ENCODE peak calls at places on chromosomes 13 and 19, in nine cellular contexts. I is heart right ventricle, E is upper lobe of right lung, V is IMR-90, J is left ventricle myocardium inferior, P is esophagus squamous epithelium, X is GM23338, H is A549, D is pancreas. B is an unnamed sample.
A peak's percentile ranks its signal among the peaks of the same experiment; 100 is the strongest.

GRCh38 chr13:112592647-112593046 is 4.7 kb upstream of the TUBGCP3 start:
- DNase-seq in I (no peak), E (no peak), V (no peak), J (no peak), P (no peak), X (no peak), H (no peak), D (no peak), B (no peak)

GRCh38 chr13:113322043-113322461 is 25.0 kb downstream of the LAMP1 start:
- DNase-seq in I (no peak), E (no peak), V (no peak), J (no peak), P (no peak), X (no peak), H (no peak), D (no peak), B (no peak)

GRCh38 chr13:93151277-93151676 is 75.3 kb upstream of the GPC6 start:
- DNase-seq in I (no peak), E (no peak), V (peak; percentile 91), J (no peak), P (no peak), X (no peak), H (no peak), D (no peak), B (no peak)

GRCh38 chr19:3524075-3524842 is 14.7 kb upstream of the TEKTIP1 start:
- DNase-seq in I (no peak), E (no peak), V (no peak), J (no peak), P (no peak), X (no peak), H (no peak), D (no peak), B (no peak)

GRCh38 chr13:103184413-103184812 is 118.2 kb upstream of the SLC10A2 start:
- DNase-seq in I (no peak), E (no peak), V (no peak), J (no peak), P (no peak), X (no peak), H (no peak), D (no peak), B (no peak)

GRCh38 chr13:30331331-30331771 is 24.0 kb upstream of the KATNAL1 start:
- DNase-seq in I (no peak), E (no peak), V (no peak), J (peak; percentile 22), P (no peak), X (no peak), H (no peak), D (no peak), B (no peak)

GRCh38 chr13:45051315-45051714 is 62.0 kb downstream of the GPALPP1 start:
- DNase-seq in I (no peak), E (no peak), V (no peak), J (no peak), P (no peak), X (no peak), H (no peak), D (no peak), B (no peak)

GRCh38 chr19:35872180-35872579 is 3.8 kb downstream of the APLP1 start:
- DNase-seq in I (no peak), E (no peak), V (no peak), J (no peak), P (no peak), X (peak; percentile 63), H (no peak), D (no peak), B (no peak)

GRCh38 chr19:16283103-16283469 is 41.5 kb upstream of the KLF2 start:
- DNase-seq in I (no peak), E (no peak), V (no peak), J (no peak), P (no peak), X (no peak), H (no peak), D (no peak), B (no peak)

GRCh38 chr19:41226053-41226873 is 7.2 kb downstream of the AXL start:
- DNase-seq in I (peak; percentile 76), E (peak; percentile 85), V (peak; percentile 82), J (peak; percentile 65), P (no peak), X (peak; percentile 81), H (peak; percentile 97), D (peak; percentile 68), B (no peak)

GRCh38 chr13:24050292-24050711 is 110.2 kb upstream of the SPATA13 start:
- DNase-seq in I (peak; percentile 42), E (peak; percentile 75), V (peak; percentile 86), J (peak; percentile 36), P (no peak), X (no peak), H (no peak), D (peak; percentile 45), B (no peak)

GRCh38 chr19:58400638-58400915 is 5.1 kb downstream of the RNF225 start:
- DNase-seq in I (no peak), E (peak; percentile 75), V (no peak), J (no peak), P (no peak), X (no peak), H (no peak), D (no peak), B (no peak)

GRCh38 chr13:111187879-111188643 is 73.0 kb downstream of the ARHGEF7 start:
- DNase-seq in I (no peak), E (no peak), V (peak; percentile 67), J (no peak), P (no peak), X (no peak), H (no peak), D (no peak), B (no peak)

GRCh38 chr19:41156207-41156606 is 36.8 kb upstream of the CYP2S1 start:
- DNase-seq in I (no peak), E (no peak), V (no peak), J (no peak), P (no peak), X (no peak), H (no peak), D (no peak), B (no peak)

GRCh38 chr13:103287659-103288058 is 221.4 kb upstream of the SLC10A2 start:
- DNase-seq in I (no peak), E (no peak), V (no peak), J (no peak), P (no peak), X (no peak), H (no peak), D (no peak), B (no peak)

GRCh38 chr13:33070713-33071112 is 54.5 kb downstream of the KL start:
- DNase-seq in I (no peak), E (no peak), V (peak; percentile 19), J (no peak), P (no peak), X (no peak), H (no peak), D (no peak), B (no peak)

DNA sequence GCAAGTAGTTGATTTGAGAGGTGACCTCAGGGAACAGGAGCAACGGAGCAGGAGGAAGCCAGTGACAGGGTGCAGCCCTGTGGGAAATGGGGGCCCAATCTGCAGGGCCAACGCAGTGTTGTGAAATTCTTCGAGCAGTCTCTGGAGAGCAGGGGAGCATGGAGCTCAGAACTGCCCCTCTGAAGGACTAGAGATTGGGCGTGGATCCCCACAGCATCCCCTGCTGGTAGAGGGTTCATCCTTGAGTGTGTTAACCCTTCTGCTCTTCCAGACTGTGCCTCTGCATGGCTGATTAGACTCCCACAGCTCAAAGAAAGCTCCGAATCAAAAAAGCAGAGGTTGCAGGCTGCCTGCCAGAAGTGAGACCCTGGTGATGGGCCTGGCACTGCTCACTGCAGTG is 77.9 kb upstream of the UQCRFS1 start:
- DNase-seq in I (no peak), E (peak; percentile 26), V (no peak), J (no peak), P (no peak), X (peak; percentile 30), H (no peak), D (no peak), B (no peak)
- TF ChIP-seq CTCF in I (no peak), E (no peak), V (no peak), J (no peak), P (no peak), X (peak; percentile 47), H (no peak), D (no peak), B (no peak)

GRCh38 chr19:53156888-53157287 is 2.0 kb downstream of the ZNF347 start:
- DNase-seq in I (no peak), E (no peak), V (no peak), J (no peak), P (no peak), X (no peak), H (no peak), D (no peak), B (no peak)
- H3K27ac ChIP-seq in I (peak overlapping the region; percentile 52), E (peak overlapping the region; percentile 71), V (no peak overlapping the region), J (peak overlapping the region; percentile 86), P (no peak overlapping the region), X (no peak overlapping the region), H (no peak overlapping the region), D (no peak overlapping the region), B (peak overlapping the region; percentile 9)

DNA sequence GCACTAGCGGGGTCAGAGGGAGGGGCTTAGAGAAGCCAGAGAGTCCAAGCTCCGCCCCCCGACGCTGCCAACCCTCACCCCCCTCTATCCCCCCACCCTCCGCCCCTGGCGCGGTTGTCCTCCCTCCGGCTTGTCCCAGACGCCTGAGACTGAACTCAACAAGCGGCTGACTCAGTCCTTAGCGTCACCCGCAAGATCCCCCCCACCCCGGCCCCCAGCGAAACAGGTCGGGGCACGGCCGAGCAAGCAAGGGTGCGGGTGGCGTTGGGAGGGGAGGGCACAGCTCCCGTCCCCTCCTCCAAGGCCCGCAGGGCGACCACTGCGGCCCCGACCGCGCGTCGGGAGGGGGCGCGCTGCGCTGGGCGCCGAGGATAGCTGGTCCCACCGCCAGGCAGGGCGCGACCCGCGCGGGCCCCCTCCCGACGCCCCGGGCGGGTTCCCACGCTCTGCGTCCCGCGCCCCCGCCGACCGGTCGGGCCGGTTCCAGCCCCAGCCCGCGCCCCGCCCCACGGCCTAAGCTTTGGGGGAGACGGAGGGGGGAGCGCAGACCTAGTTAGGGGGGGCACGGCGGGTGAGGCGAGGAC is 5.3 kb downstream of the NOTCH3 start:
- DNase-seq in I (peak; percentile 67), E (peak; percentile 86), V (peak; percentile 61), J (peak; percentile 39), P (no peak), X (peak; percentile 93), H (peak; percentile 33), D (peak; percentile 64), B (no peak)
- TF ChIP-seq CTCF in I (peak; percentile 29), E (no peak), V (peak; percentile 42), J (peak; percentile 23), P (peak; percentile 44), X (peak; percentile 54), H (no peak), D (no peak), B (peak; percentile 9)

DNA sequence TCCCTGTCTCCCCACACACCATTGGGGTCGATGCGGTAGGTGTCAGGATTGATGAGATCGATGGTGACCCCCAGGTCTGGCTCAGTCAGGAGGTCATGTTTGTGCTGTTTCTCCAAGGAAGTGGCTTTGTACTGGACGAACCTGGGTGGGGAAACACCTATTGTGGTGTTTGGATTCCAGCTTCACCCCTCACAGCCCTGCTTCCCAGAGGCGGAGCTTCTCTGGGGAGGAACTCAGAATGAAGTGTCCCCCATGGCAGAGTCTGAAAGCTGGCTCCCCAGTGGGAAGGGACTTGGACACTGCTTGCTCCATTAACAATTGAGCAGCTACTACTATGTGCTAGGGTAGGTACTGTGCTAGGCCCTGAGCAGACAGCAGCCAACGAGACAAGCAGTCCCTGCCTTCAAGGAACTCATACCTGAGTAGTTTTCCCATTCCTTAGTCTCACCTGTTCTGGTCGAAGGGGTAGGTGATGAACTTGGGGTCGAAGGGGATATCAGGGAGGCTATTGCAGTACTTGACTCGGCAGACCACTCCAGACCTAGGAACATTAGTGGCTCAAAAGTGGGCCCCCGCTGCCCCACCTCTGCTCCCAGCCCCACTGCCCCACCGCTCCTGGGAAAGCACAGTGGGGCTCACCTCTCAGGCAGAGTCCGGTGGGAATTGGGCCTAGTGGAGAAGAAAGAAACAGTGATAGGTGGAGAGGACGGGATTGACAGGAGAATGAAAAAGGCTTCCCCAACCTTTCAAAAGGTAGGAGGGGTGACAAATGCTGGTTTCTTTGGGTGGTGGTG is 1.1 kb downstream of the PAF1 start:
- DNase-seq in I (no peak), E (no peak), V (no peak), J (no peak), P (no peak), X (peak; percentile 34), H (no peak), D (no peak), B (no peak)
- H3K27ac ChIP-seq in I (peak overlapping the region; percentile 97), E (peak overlapping the region; percentile 96), V (no peak overlapping the region), J (peak overlapping the region; percentile 98), P (peak overlapping the region; percentile 100), X (peak overlapping the region; percentile 97), H (peak overlapping the region; percentile 89), D (no peak overlapping the region), B (peak overlapping the region; percentile 100)

B was measured in esophagus muscularis mucosa.